ENCODE peak calls at places on chromosomes 5 and 9, in ten cellular contexts. F, J, Q, I, W, X, V, U, M and Z are unnamed samples.

GRCh38 chr5:1083823-1084605 is 27.8 kb downstream of the SLC12A7 start:
- DNase-seq in F (no peak), J (no peak), Q (no peak), I (no peak), W (no peak), X (no peak), V (no peak), U (no peak), M (no peak), Z (no peak)

GRCh38 chr5:664994-665360 is 28.2 kb downstream of the TPPP start:
- DNase-seq in F (no peak), J (no peak), Q (no peak), I (peak; percentile 69), W (no peak), X (no peak), V (no peak), U (no peak), M (no peak), Z (no peak)

GRCh38 chr9:121895836-121896544 is 197.1 kb downstream of the TTLL11 start:
- DNase-seq in F (peak; percentile 44), J (no peak), Q (no peak), I (no peak), W (peak; percentile 12), X (no peak), V (no peak), U (no peak), M (peak; percentile 54), Z (no peak)

GRCh38 chr5:119417891-119418781 is 34.2 kb upstream of the HSD17B4 start:
- DNase-seq in F (peak; percentile 79), J (no peak), Q (peak; percentile 48), I (no peak), W (no peak), X (no peak), V (no peak), U (peak; percentile 38), M (no peak), Z (peak; percentile 73)

GRCh38 chr9:70406446-70406862 is 8.0 kb downstream of the KLF9 start:
- DNase-seq in F (no peak), J (no peak), Q (no peak), I (no peak), W (peak; percentile 47), X (no peak), V (no peak), U (no peak), M (no peak), Z (no peak)

GRCh38 chr5:17882760-17883488 is 248.7 kb downstream of the TAF11L14 start:
- DNase-seq in F (peak; percentile 53), J (no peak), Q (peak; percentile 80), I (no peak), W (no peak), X (no peak), V (no peak), U (no peak), M (peak; percentile 25), Z (peak; percentile 76)

GRCh38 chr5:3883014-3883413 is 287.4 kb downstream of the IRX1 start:
- DNase-seq in F (no peak), J (no peak), Q (no peak), I (no peak), W (no peak), X (no peak), V (no peak), U (no peak), M (no peak), Z (no peak)

GRCh38 chr9:127397722-127398647 is 1.0 kb downstream of the SLC2A8 start:
- DNase-seq in F (peak; percentile 46), J (peak; percentile 53), Q (peak; percentile 11), I (peak; percentile 89), W (peak; percentile 66), X (peak; percentile 35), V (peak; percentile 63), U (no peak), M (peak; percentile 48), Z (peak; percentile 22)

GRCh38 chr9:104858271-104858670 is 69.7 kb downstream of the ABCA1 start:
- DNase-seq in F (no peak), J (no peak), Q (peak; percentile 61), I (no peak), W (no peak), X (no peak), V (no peak), U (no peak), M (no peak), Z (no peak)

GRCh38 chr5:72172832-72173231 is 65.6 kb downstream of the MAP1B start:
- DNase-seq in F (no peak), J (no peak), Q (no peak), I (no peak), W (no peak), X (no peak), V (no peak), U (no peak), M (no peak), Z (no peak)

GRCh38 chr5:165457854-165458481 is 1952.5 kb downstream of the MAT2B start:
- DNase-seq in F (peak; percentile 40), J (no peak), Q (peak; percentile 33), I (no peak), W (peak; percentile 10), X (no peak), V (no peak), U (no peak), M (peak; percentile 29), Z (peak; percentile 79)

GRCh38 chr9:132232522-132232921 is 70.7 kb downstream of the NTNG2 start:
- DNase-seq in F (no peak), J (no peak), Q (no peak), I (no peak), W (no peak), X (no peak), V (no peak), U (no peak), M (no peak), Z (no peak)
- TF ChIP-seq CTCF in F (no peak), J (no peak), Q (no peak), I (no peak), W (no peak), X (no peak), V (no peak), U (no peak), M (no peak), Z (no peak)

GRCh38 chr9:4313144-4313543 is 13.3 kb upstream of the GLIS3 start:
- DNase-seq in F (no peak), J (no peak), Q (no peak), I (no peak), W (no peak), X (no peak), V (no peak), U (no peak), M (no peak), Z (no peak)
- TF ChIP-seq CTCF in F (no peak), J (no peak), Q (no peak), I (no peak), W (no peak), X (no peak), V (no peak), U (no peak), M (no peak), Z (no peak)

GRCh38 chr5:150508828-150509227 is 897 bp downstream of the NDST1 start:
- DNase-seq in F (no peak), J (no peak), Q (no peak), I (no peak), W (no peak), X (no peak), V (no peak), U (no peak), M (no peak), Z (no peak)

GRCh38 chr5:150509992-150510391 is 2.1 kb downstream of the NDST1 start:
- DNase-seq in F (no peak), J (no peak), Q (no peak), I (no peak), W (no peak), X (no peak), V (no peak), U (no peak), M (no peak), Z (no peak)

GRCh38 chr5:150511641-150512367 is 3.9 kb downstream of the NDST1 start:
- DNase-seq in F (peak; percentile 83), J (no peak), Q (peak; percentile 74), I (no peak), W (peak; percentile 43), X (no peak), V (peak; percentile 58), U (peak; percentile 43), M (peak; percentile 97), Z (peak; percentile 64)

GRCh38 chr5:150512368-150512747 is 4.4 kb downstream of the NDST1 start:
- DNase-seq in F (no peak), J (no peak), Q (no peak), I (no peak), W (no peak), X (no peak), V (no peak), U (no peak), M (no peak), Z (peak; percentile 67)

DNA sequence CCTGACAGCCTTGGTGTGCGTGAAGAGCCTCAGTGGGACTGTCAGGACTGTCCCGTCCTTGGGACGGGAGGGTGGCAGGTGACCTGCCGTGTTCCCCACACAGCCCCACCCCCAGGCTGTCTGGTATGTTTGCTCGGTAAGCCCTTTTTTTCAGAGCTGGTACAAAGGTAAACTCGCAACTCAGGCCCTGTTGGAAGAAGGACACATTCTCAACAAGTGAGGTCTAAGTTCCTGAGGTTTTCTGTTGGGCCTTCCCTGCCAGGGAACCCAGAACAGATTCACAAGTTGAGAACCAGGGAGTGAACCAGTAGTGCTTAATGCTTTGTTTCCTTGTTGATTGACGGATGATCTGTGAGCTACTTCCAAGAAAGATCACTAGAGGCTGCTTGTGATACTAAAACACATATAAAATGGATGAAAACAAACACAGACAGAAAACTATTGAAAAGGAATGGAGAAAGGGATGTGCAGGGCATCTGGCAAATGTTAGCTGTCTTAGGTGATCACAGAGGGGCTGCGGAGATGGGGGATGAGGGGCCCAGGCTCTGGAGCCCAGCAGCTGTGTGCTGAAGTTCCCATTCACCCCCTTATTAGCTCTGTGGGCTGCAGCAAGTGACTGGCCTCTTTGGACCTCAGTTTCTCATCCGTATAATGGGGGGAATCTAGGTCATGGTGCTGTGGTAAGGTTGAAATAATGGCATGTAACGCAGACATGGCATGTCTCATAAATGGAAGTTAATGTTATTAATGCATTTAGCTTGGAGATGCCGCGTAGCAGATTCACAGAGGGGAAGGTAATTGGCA is 2.7 kb downstream of the NDST1 start:
- DNase-seq in F (no peak), J (no peak), Q (no peak), I (no peak), W (no peak), X (no peak), V (no peak), U (no peak), M (no peak), Z (no peak)
- TF ChIP-seq CTCF in F (no peak), J (no peak), Q (no peak), I (no peak), W (no peak), X (no peak), V (no peak), U (no peak), M (no peak), Z (no peak)

DNA sequence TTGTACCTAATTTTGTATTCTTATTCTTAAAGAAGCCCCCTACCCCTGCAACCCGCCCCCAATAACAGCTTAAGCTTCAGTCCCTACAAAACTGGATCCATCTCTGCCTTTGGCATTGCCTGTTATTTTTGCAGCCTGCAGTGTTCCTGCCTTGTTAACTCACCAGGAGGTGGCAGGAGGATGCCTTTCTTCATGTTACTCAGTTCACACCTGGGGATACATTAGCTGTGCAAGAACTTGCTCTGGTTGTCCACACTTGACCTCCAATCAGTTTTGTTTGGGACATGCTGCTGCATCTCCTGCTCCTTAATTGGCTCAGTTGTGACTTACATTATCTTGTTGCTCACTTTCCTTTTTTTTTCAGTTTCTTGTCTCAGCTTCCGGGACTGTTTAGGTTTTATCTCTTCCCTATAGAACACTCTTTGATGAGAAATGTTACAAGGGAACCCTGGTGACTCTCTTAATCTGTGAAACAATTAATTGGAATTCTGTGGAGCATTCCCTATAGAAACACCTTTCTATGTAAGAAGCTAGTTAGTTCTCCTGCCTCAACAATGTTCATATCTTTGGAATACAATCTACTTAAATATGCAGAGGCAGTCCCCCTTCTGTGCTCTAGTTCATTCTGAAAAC is 467.7 kb upstream of the ACO1 start:
- DNase-seq in F (no peak), J (no peak), Q (no peak), I (no peak), W (no peak), X (no peak), V (no peak), U (no peak), M (peak; percentile 5), Z (peak; percentile 58)
- TF ChIP-seq CTCF in F (no peak), J (peak; percentile 45), Q (peak; percentile 64), I (no peak), W (no peak), X (no peak), V (no peak), U (no peak), M (no peak), Z (peak; percentile 19)